ENCODE peak calls at places on chromosomes 5 and 9, in eight cellular contexts. One of them, this sample, is unnamed.

GRCh38 chr5:99105216-99105615 is 176.4 kb upstream of the CHD1 start:
- DNase-seq in DMS53: no peak
- DNase-seq in renal cortical epithelial cell: peak
- DNase-seq in left colon: no peak
- DNase-seq in GM04503: no peak
- DNase-seq in kidney tubule cell: no peak
- DNase-seq in CD8-positive, alpha-beta T cell: no peak
- DNase-seq in iris pigment epithelial cell: peak
- DNase-seq in this sample: no peak

GRCh38 chr5:100803391-100803790 is 99.7 kb downstream of the ST8SIA4 start:
- DNase-seq in DMS53: peak
- DNase-seq in renal cortical epithelial cell: no peak
- DNase-seq in left colon: no peak
- DNase-seq in GM04503: no peak
- DNase-seq in kidney tubule cell: no peak
- DNase-seq in CD8-positive, alpha-beta T cell: no peak
- DNase-seq in iris pigment epithelial cell: no peak
- DNase-seq in this sample: no peak

GRCh38 chr5:31640573-31640972 is 1.6 kb downstream of the PDZD2 start:
- DNase-seq in DMS53: no peak
- DNase-seq in renal cortical epithelial cell: no peak
- DNase-seq in left colon: no peak
- DNase-seq in GM04503: no peak
- DNase-seq in kidney tubule cell: no peak
- DNase-seq in CD8-positive, alpha-beta T cell: no peak
- DNase-seq in iris pigment epithelial cell: no peak
- DNase-seq in this sample: no peak

GRCh38 chr9:85547574-85547973 is 194.2 kb downstream of the AGTPBP1 start:
- DNase-seq in DMS53: no peak
- DNase-seq in renal cortical epithelial cell: no peak
- DNase-seq in left colon: no peak
- DNase-seq in GM04503: no peak
- DNase-seq in kidney tubule cell: no peak
- DNase-seq in CD8-positive, alpha-beta T cell: no peak
- DNase-seq in iris pigment epithelial cell: no peak
- DNase-seq in this sample: no peak

GRCh38 chr9:134536101-134536900 is 105.3 kb upstream of the COL5A1 start:
- DNase-seq in DMS53: no peak
- DNase-seq in renal cortical epithelial cell: no peak
- DNase-seq in left colon: no peak
- DNase-seq in GM04503: peak
- DNase-seq in kidney tubule cell: no peak
- DNase-seq in CD8-positive, alpha-beta T cell: no peak
- DNase-seq in iris pigment epithelial cell: peak
- DNase-seq in this sample: peak

GRCh38 chr9:6829027-6829426 is 71.3 kb downstream of the KDM4C start:
- DNase-seq in DMS53: no peak
- DNase-seq in renal cortical epithelial cell: peak
- DNase-seq in left colon: no peak
- DNase-seq in GM04503: no peak
- DNase-seq in kidney tubule cell: peak
- DNase-seq in CD8-positive, alpha-beta T cell: no peak
- DNase-seq in iris pigment epithelial cell: peak
- DNase-seq in this sample: no peak

GRCh38 chr5:59152701-59153245 is 569.9 kb downstream of the RAB3C start:
- DNase-seq in DMS53: no peak
- DNase-seq in renal cortical epithelial cell: no peak
- DNase-seq in left colon: no peak
- DNase-seq in GM04503: no peak
- DNase-seq in kidney tubule cell: no peak
- DNase-seq in CD8-positive, alpha-beta T cell: no peak
- DNase-seq in iris pigment epithelial cell: no peak
- DNase-seq in this sample: no peak

GRCh38 chr5:1763548-1763911 is 36.1 kb downstream of the MRPL36 start:
- DNase-seq in DMS53: peak
- DNase-seq in renal cortical epithelial cell: peak
- DNase-seq in left colon: peak
- DNase-seq in GM04503: peak
- DNase-seq in kidney tubule cell: peak
- DNase-seq in CD8-positive, alpha-beta T cell: no peak
- DNase-seq in iris pigment epithelial cell: peak
- DNase-seq in this sample: peak

GRCh38 chr5:101860145-101860544 is 435.9 kb downstream of the SLCO4C1 start:
- DNase-seq in DMS53: no peak
- DNase-seq in renal cortical epithelial cell: no peak
- DNase-seq in left colon: no peak
- DNase-seq in GM04503: no peak
- DNase-seq in kidney tubule cell: no peak
- DNase-seq in CD8-positive, alpha-beta T cell: no peak
- DNase-seq in iris pigment epithelial cell: no peak
- DNase-seq in this sample: no peak

GRCh38 chr5:170082701-170083100 is 23.0 kb upstream of the FOXI1 start:
- DNase-seq in DMS53: no peak
- DNase-seq in renal cortical epithelial cell: no peak
- DNase-seq in left colon: no peak
- DNase-seq in GM04503: no peak
- DNase-seq in kidney tubule cell: no peak
- DNase-seq in CD8-positive, alpha-beta T cell: no peak
- DNase-seq in iris pigment epithelial cell: no peak
- DNase-seq in this sample: no peak

GRCh38 chr9:121269030-121269887 is 1.3 kb downstream of the GSN start:
- DNase-seq in DMS53: peak
- DNase-seq in renal cortical epithelial cell: peak
- DNase-seq in left colon: peak
- DNase-seq in GM04503: no peak
- DNase-seq in kidney tubule cell: peak
- DNase-seq in CD8-positive, alpha-beta T cell: no peak
- DNase-seq in iris pigment epithelial cell: no peak
- DNase-seq in this sample: peak

GRCh38 chr5:133877351-133878235 is 90.8 kb downstream of the C5orf15 start:
- DNase-seq in DMS53: no peak
- DNase-seq in renal cortical epithelial cell: no peak
- DNase-seq in left colon: no peak
- DNase-seq in GM04503: no peak
- DNase-seq in kidney tubule cell: no peak
- DNase-seq in CD8-positive, alpha-beta T cell: no peak
- DNase-seq in iris pigment epithelial cell: no peak
- DNase-seq in this sample: no peak

GRCh38 chr9:95003694-95004451 is 277.4 kb downstream of the AOPEP start:
- DNase-seq in DMS53: peak
- DNase-seq in renal cortical epithelial cell: peak
- DNase-seq in left colon: peak
- DNase-seq in GM04503: no peak
- DNase-seq in kidney tubule cell: peak
- DNase-seq in CD8-positive, alpha-beta T cell: no peak
- DNase-seq in iris pigment epithelial cell: peak
- DNase-seq in this sample: peak

GRCh38 chr5:147857302-147858129 is 21.0 kb upstream of the SCGB3A2 start:
- DNase-seq in DMS53: peak
- DNase-seq in renal cortical epithelial cell: peak
- DNase-seq in left colon: peak
- DNase-seq in GM04503: peak
- DNase-seq in kidney tubule cell: peak
- DNase-seq in CD8-positive, alpha-beta T cell: no peak
- DNase-seq in iris pigment epithelial cell: peak
- DNase-seq in this sample: peak

GRCh38 chr5:132419517-132420468 is 50.3 kb downstream of the SLC22A5 start:
- DNase-seq in DMS53: peak
- DNase-seq in renal cortical epithelial cell: peak
- DNase-seq in left colon: peak
- DNase-seq in GM04503: no peak
- DNase-seq in kidney tubule cell: peak
- DNase-seq in CD8-positive, alpha-beta T cell: peak
- DNase-seq in iris pigment epithelial cell: peak
- DNase-seq in this sample: peak

GRCh38 chr9:35932732-35933131 is 23.4 kb downstream of the SPAAR start:
- DNase-seq in DMS53: no peak
- DNase-seq in renal cortical epithelial cell: no peak
- DNase-seq in left colon: no peak
- DNase-seq in GM04503: no peak
- DNase-seq in kidney tubule cell: no peak
- DNase-seq in CD8-positive, alpha-beta T cell: no peak
- DNase-seq in iris pigment epithelial cell: no peak
- DNase-seq in this sample: no peak

GRCh38 chr9:137694962-137695875 is 76.4 kb downstream of the EHMT1 start:
- DNase-seq in DMS53: peak
- DNase-seq in renal cortical epithelial cell: no peak
- DNase-seq in left colon: peak
- DNase-seq in GM04503: no peak
- DNase-seq in kidney tubule cell: peak
- DNase-seq in CD8-positive, alpha-beta T cell: no peak
- DNase-seq in iris pigment epithelial cell: no peak
- DNase-seq in this sample: peak

GRCh38 chr5:41707853-41708603 is 162.2 kb downstream of the OXCT1 start:
- DNase-seq in DMS53: peak
- DNase-seq in renal cortical epithelial cell: peak
- DNase-seq in left colon: no peak
- DNase-seq in GM04503: no peak
- DNase-seq in kidney tubule cell: peak
- DNase-seq in CD8-positive, alpha-beta T cell: no peak
- DNase-seq in iris pigment epithelial cell: peak
- DNase-seq in this sample: no peak

GRCh38 chr5:80860934-80861613 is 99.1 kb upstream of the RASGRF2 start:
- DNase-seq in DMS53: no peak
- DNase-seq in renal cortical epithelial cell: no peak
- DNase-seq in left colon: no peak
- DNase-seq in GM04503: peak
- DNase-seq in kidney tubule cell: peak
- DNase-seq in CD8-positive, alpha-beta T cell: no peak
- DNase-seq in iris pigment epithelial cell: peak
- DNase-seq in this sample: no peak

GRCh38 chr5:122985954-122986721 is 50.4 kb downstream of the PPIC start:
- DNase-seq in DMS53: no peak
- DNase-seq in renal cortical epithelial cell: no peak
- DNase-seq in left colon: no peak
- DNase-seq in GM04503: no peak
- DNase-seq in kidney tubule cell: no peak
- DNase-seq in CD8-positive, alpha-beta T cell: no peak
- DNase-seq in iris pigment epithelial cell: no peak
- DNase-seq in this sample: no peak

GRCh38 chr5:124655943-124656459 is 90.4 kb downstream of the ZNF608 start:
- DNase-seq in DMS53: peak
- DNase-seq in renal cortical epithelial cell: peak
- DNase-seq in left colon: peak
- DNase-seq in GM04503: no peak
- DNase-seq in kidney tubule cell: peak
- DNase-seq in CD8-positive, alpha-beta T cell: no peak
- DNase-seq in iris pigment epithelial cell: peak
- DNase-seq in this sample: peak

This sample was measured in mucosa of descending colon.